ENCODE peak calls at places on chromosomes 4 and X, in five cellular contexts. One of them, this sample, is unnamed.

GRCh38 chr4:15378055-15378454 is 49.8 kb upstream of the C1QTNF7 start:
- DNase-seq in spleen: no peak
- DNase-seq in tibial artery: no peak
- DNase-seq in endodermal cell: no peak
- DNase-seq in suprapubic skin: no peak
- DNase-seq in this sample: no peak

GRCh38 chr4:8316251-8316771 is 46.8 kb downstream of the HTRA3 start:
- DNase-seq in spleen: peak; percentile 52
- DNase-seq in tibial artery: no peak
- DNase-seq in endodermal cell: no peak
- DNase-seq in suprapubic skin: peak; percentile 41
- DNase-seq in this sample: no peak

GRCh38 chr4:12707381-12708175 is 776.6 kb downstream of the RAB28 start:
- DNase-seq in spleen: no peak
- DNase-seq in tibial artery: no peak
- DNase-seq in endodermal cell: no peak
- DNase-seq in suprapubic skin: no peak
- DNase-seq in this sample: no peak

GRCh38 chrX:50471390-50471789 is 765 bp upstream of the DGKK start:
- DNase-seq in spleen: no peak
- DNase-seq in tibial artery: no peak
- DNase-seq in endodermal cell: peak; percentile 55
- DNase-seq in suprapubic skin: no peak
- DNase-seq in this sample: no peak

GRCh38 chrX:110116581-110116980 is 113.7 kb downstream of the TMEM164 start:
- DNase-seq in spleen: no peak
- DNase-seq in tibial artery: no peak
- DNase-seq in endodermal cell: no peak
- DNase-seq in suprapubic skin: no peak
- DNase-seq in this sample: no peak

GRCh38 chrX:70013483-70014222 is 36.1 kb downstream of the AWAT2 start:
- DNase-seq in spleen: no peak
- DNase-seq in tibial artery: no peak
- DNase-seq in endodermal cell: no peak
- DNase-seq in suprapubic skin: no peak
- DNase-seq in this sample: no peak

GRCh38 chr4:4585012-4585670 is 43.3 kb upstream of the STX18 start:
- DNase-seq in spleen: no peak
- DNase-seq in tibial artery: no peak
- DNase-seq in endodermal cell: no peak
- DNase-seq in suprapubic skin: no peak
- DNase-seq in this sample: no peak

GRCh38 chr4:7788687-7789425 is 150.8 kb downstream of the AFAP1 start:
- DNase-seq in spleen: peak; percentile 51
- DNase-seq in tibial artery: peak; percentile 64
- DNase-seq in endodermal cell: no peak
- DNase-seq in suprapubic skin: no peak
- DNase-seq in this sample: no peak

GRCh38 chr4:24659241-24659961 is 75.0 kb upstream of the DHX15 start:
- DNase-seq in spleen: no peak
- DNase-seq in tibial artery: no peak
- DNase-seq in endodermal cell: peak; percentile 49
- DNase-seq in suprapubic skin: no peak
- DNase-seq in this sample: no peak

GRCh38 chrX:85084770-85085393 is 81.2 kb downstream of the APOOL start:
- DNase-seq in spleen: no peak
- DNase-seq in tibial artery: no peak
- DNase-seq in endodermal cell: peak; percentile 54
- DNase-seq in suprapubic skin: no peak
- DNase-seq in this sample: no peak

GRCh38 chr4:106048250-106048931 is 153.1 kb downstream of the NPNT start:
- DNase-seq in spleen: no peak
- DNase-seq in tibial artery: no peak
- DNase-seq in endodermal cell: no peak
- DNase-seq in suprapubic skin: no peak
- DNase-seq in this sample: no peak

GRCh38 chr4:39323836-39324235 is 42.3 kb downstream of the RFC1 start:
- DNase-seq in spleen: no peak
- DNase-seq in tibial artery: no peak
- DNase-seq in endodermal cell: no peak
- DNase-seq in suprapubic skin: no peak
- DNase-seq in this sample: no peak

GRCh38 chr4:38818441-38818976 is 13.9 kb upstream of the TLR1 start:
- DNase-seq in spleen: no peak
- DNase-seq in tibial artery: no peak
- DNase-seq in endodermal cell: no peak
- DNase-seq in suprapubic skin: no peak
- DNase-seq in this sample: no peak

GRCh38 chr4:101101072-101101471 is 246.3 kb downstream of the PPP3CA start:
- DNase-seq in spleen: no peak
- DNase-seq in tibial artery: no peak
- DNase-seq in endodermal cell: no peak
- DNase-seq in suprapubic skin: no peak
- DNase-seq in this sample: no peak

GRCh38 chr4:81466841-81467671 is 4.7 kb downstream of the RASGEF1B start:
- DNase-seq in spleen: no peak
- DNase-seq in tibial artery: peak; percentile 67
- DNase-seq in endodermal cell: peak; percentile 90
- DNase-seq in suprapubic skin: no peak
- DNase-seq in this sample: no peak

GRCh38 chrX:66023726-66024467 is 16.0 kb downstream of the VSIG4 start:
- DNase-seq in spleen: no peak
- DNase-seq in tibial artery: no peak
- DNase-seq in endodermal cell: no peak
- DNase-seq in suprapubic skin: no peak
- DNase-seq in this sample: no peak

GRCh38 chr4:25725870-25726269 is 70.2 kb downstream of the SLC34A2 start:
- DNase-seq in spleen: no peak
- DNase-seq in tibial artery: no peak
- DNase-seq in endodermal cell: no peak
- DNase-seq in suprapubic skin: no peak
- DNase-seq in this sample: no peak

GRCh38 chr4:128388352-128388630 is 100.7 kb upstream of the PGRMC2 start:
- DNase-seq in spleen: no peak
- DNase-seq in tibial artery: no peak
- DNase-seq in endodermal cell: no peak
- DNase-seq in suprapubic skin: no peak
- DNase-seq in this sample: no peak

GRCh38 chrX:134236690-134237362 is at the start of gene CCDC160:
- DNase-seq in spleen: peak; percentile 81
- DNase-seq in tibial artery: peak; percentile 20
- DNase-seq in endodermal cell: peak; percentile 90
- DNase-seq in suprapubic skin: no peak
- DNase-seq in this sample: no peak

GRCh38 chr4:94491322-94491721 is 39.6 kb downstream of the PDLIM5 start:
- DNase-seq in spleen: no peak
- DNase-seq in tibial artery: no peak
- DNase-seq in endodermal cell: no peak
- DNase-seq in suprapubic skin: no peak
- DNase-seq in this sample: no peak

GRCh38 chr4:153228512-153229145 is 24.4 kb downstream of the TRIM2 start:
- DNase-seq in spleen: no peak
- DNase-seq in tibial artery: no peak
- DNase-seq in endodermal cell: no peak
- DNase-seq in suprapubic skin: no peak
- DNase-seq in this sample: no peak

GRCh38 chr4:106421441-106422296 is 53.1 kb upstream of the GIMD1 start:
- DNase-seq in spleen: no peak
- DNase-seq in tibial artery: no peak
- DNase-seq in endodermal cell: no peak
- DNase-seq in suprapubic skin: no peak
- DNase-seq in this sample: no peak

GRCh38 chrX:55801811-55802210 is 84.3 kb downstream of the RRAGB start:
- DNase-seq in spleen: no peak
- DNase-seq in tibial artery: no peak
- DNase-seq in endodermal cell: no peak
- DNase-seq in suprapubic skin: no peak
- DNase-seq in this sample: no peak

GRCh38 chrX:43868791-43869190 is 13.5 kb downstream of the MAOB start:
- DNase-seq in spleen: no peak
- DNase-seq in tibial artery: no peak
- DNase-seq in endodermal cell: no peak
- DNase-seq in suprapubic skin: no peak
- DNase-seq in this sample: no peak

GRCh38 chr4:41360214-41360910 is 103.6 kb downstream of the UCHL1 start:
- DNase-seq in spleen: peak; percentile 82
- DNase-seq in tibial artery: peak; percentile 67
- DNase-seq in endodermal cell: peak; percentile 84
- DNase-seq in suprapubic skin: no peak
- DNase-seq in this sample: peak; percentile 84

GRCh38 chrX:66015152-66015827 is 24.6 kb downstream of the VSIG4 start:
- DNase-seq in spleen: peak; percentile 85
- DNase-seq in tibial artery: peak; percentile 24
- DNase-seq in endodermal cell: no peak
- DNase-seq in suprapubic skin: no peak
- DNase-seq in this sample: no peak

GRCh38 chr4:186294160-186294559 is 28.2 kb downstream of the F11 start:
- DNase-seq in spleen: no peak
- DNase-seq in tibial artery: no peak
- DNase-seq in endodermal cell: no peak
- DNase-seq in suprapubic skin: no peak
- DNase-seq in this sample: no peak

GRCh38 chr4:76987153-76987562 is 37.6 kb downstream of the SEPTIN11 start:
- DNase-seq in spleen: no peak
- DNase-seq in tibial artery: peak; percentile 51
- DNase-seq in endodermal cell: peak; percentile 79
- DNase-seq in suprapubic skin: no peak
- DNase-seq in this sample: no peak

GRCh38 chr4:123096038-123096437 is 173.6 kb upstream of the NUDT6 start:
- DNase-seq in spleen: no peak
- DNase-seq in tibial artery: no peak
- DNase-seq in endodermal cell: no peak
- DNase-seq in suprapubic skin: no peak
- DNase-seq in this sample: no peak
- TF ChIP-seq CTCF in spleen: no peak
- TF ChIP-seq CTCF in tibial artery: no peak
- TF ChIP-seq CTCF in endodermal cell: peak; percentile 80
- TF ChIP-seq CTCF in suprapubic skin: no peak
- TF ChIP-seq CTCF in this sample: no peak

DNA sequence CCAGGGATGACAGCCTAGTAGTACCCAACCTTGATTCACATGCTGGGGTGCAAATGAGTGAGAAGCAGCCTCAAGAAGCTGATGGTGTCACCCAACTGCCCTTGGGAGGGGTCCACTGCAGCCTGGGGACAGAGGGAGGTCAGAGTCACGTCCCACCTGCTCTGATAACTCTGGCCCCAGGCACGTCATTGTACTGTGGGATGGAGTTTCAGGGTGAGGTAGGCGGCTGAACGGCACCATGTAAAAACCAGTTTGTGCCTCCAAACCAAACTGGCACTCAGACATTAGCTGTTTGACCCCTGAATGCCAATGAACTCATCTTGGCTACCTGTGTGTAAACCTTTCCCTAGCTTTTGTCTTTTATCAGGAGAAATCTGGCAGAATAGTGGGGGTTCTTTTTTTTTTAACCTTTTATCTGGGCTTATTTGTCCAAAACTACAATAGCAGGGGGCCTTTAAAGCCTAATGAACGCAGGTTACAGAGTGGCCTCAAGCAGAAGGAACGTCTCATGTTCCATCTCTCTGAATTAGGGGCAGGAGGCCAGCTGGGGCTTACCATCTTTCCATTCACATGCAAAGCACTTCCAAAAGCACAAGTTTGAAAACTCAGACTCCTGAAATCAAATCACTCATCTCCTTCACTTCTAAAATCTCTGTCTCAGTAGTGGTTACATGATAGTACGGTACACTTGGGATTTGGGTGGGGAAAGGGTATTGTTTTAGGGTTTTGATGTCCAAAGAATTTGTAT is 89.4 kb downstream of the IRF2 start:
- DNase-seq in spleen: no peak
- DNase-seq in tibial artery: no peak
- DNase-seq in endodermal cell: peak; percentile 42
- DNase-seq in suprapubic skin: no peak
- DNase-seq in this sample: no peak
- H3K4me3 ChIP-seq in spleen: no peak overlapping the region
- H3K4me3 ChIP-seq in tibial artery: peak overlapping the region; percentile 46
- H3K4me3 ChIP-seq in endodermal cell: no peak overlapping the region
- H3K4me3 ChIP-seq in suprapubic skin: no peak overlapping the region
- H3K4me3 ChIP-seq in this sample: peak overlapping the region; percentile 62

GRCh38 chrX:108285918-108286317 is 152.3 kb downstream of the COL4A6 start:
- DNase-seq in spleen: no peak
- DNase-seq in tibial artery: no peak
- DNase-seq in endodermal cell: no peak
- DNase-seq in suprapubic skin: no peak
- DNase-seq in this sample: no peak

DNA sequence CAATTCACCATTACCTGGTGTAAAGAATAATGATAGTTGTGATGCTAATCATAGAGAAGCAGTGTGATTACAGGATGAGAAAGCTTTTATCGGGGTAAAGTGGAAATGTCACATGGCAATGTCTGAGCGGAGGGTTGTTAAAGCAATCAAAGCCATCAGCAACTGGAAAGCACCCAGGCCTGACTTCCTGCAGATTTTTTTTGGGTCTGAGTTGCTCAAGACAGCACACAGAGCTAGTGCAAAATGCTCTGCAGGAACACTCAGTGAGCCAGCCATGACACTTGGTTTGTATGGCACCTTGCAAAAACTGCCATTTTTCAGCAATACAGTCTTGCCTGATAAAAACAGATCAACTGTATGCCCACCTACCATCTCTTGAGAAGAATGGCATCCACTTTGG is 152.9 kb downstream of the COL4A6 start:
- DNase-seq in spleen: no peak
- DNase-seq in tibial artery: no peak
- DNase-seq in endodermal cell: no peak
- DNase-seq in suprapubic skin: no peak
- DNase-seq in this sample: no peak
- H3K27ac ChIP-seq in spleen: no peak overlapping the region
- H3K27ac ChIP-seq in tibial artery: no peak overlapping the region
- H3K27ac ChIP-seq in endodermal cell: no peak overlapping the region
- H3K27ac ChIP-seq in suprapubic skin: no peak overlapping the region
- H3K27ac ChIP-seq in this sample: no peak overlapping the region

GRCh38 chr4:147019061-147019460 is 73.4 kb upstream of the TTC29 start:
- DNase-seq in spleen: peak; percentile 78
- DNase-seq in tibial artery: peak; percentile 79
- DNase-seq in endodermal cell: peak; percentile 89
- DNase-seq in suprapubic skin: no peak
- DNase-seq in this sample: no peak
- TF ChIP-seq CTCF in spleen: peak; percentile 64
- TF ChIP-seq CTCF in tibial artery: peak; percentile 74
- TF ChIP-seq CTCF in endodermal cell: peak; percentile 87
- TF ChIP-seq CTCF in suprapubic skin: peak; percentile 37
- TF ChIP-seq CTCF in this sample: peak; percentile 36

GRCh38 chr4:1012031-1012739 is 759 bp downstream of the FGFRL1 start:
- DNase-seq in spleen: peak; percentile 87
- DNase-seq in tibial artery: no peak
- DNase-seq in endodermal cell: peak; percentile 87
- DNase-seq in suprapubic skin: no peak
- DNase-seq in this sample: no peak
- H3K4me3 ChIP-seq in spleen: peak overlapping the region; percentile 37
- H3K4me3 ChIP-seq in tibial artery: peak overlapping the region; percentile 65
- H3K4me3 ChIP-seq in endodermal cell: peak overlapping the region; percentile 58
- H3K4me3 ChIP-seq in suprapubic skin: peak overlapping the region; percentile 65
- H3K4me3 ChIP-seq in this sample: peak overlapping the region; percentile 85

DNA sequence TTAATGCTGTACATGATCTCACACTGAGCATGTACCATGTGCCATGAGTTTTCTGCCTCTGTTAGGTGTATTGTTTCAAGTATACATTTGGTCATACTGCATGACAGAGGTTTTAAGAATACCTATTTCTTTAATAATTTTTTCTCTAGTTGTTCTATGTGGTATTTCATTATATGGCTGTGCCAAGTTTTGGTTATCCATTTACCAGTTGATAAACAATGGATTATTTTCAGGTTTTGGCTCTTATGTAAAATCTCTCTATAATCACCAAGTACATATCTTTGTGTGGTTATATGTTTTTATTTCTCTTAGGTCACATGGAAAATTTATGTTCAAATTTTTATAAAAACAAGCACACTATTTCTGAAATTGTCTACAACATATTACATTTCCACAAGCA is 221.9 kb downstream of the GPM6A start:
- DNase-seq in spleen: no peak
- DNase-seq in tibial artery: no peak
- DNase-seq in endodermal cell: no peak
- DNase-seq in suprapubic skin: no peak
- DNase-seq in this sample: no peak
- H3K27ac ChIP-seq in spleen: no peak overlapping the region
- H3K27ac ChIP-seq in tibial artery: no peak overlapping the region
- H3K27ac ChIP-seq in endodermal cell: no peak overlapping the region
- H3K27ac ChIP-seq in suprapubic skin: no peak overlapping the region
- H3K27ac ChIP-seq in this sample: no peak overlapping the region